ENCODE peak calls at places on chromosomes 7 and 10, in nine cellular contexts. A is NCI-H226; W is stimulated activated CD8-positive, alpha-beta memory T cell treated with anti-CD3 and anti-CD28 coated beads, Interleukin-12 subunit alpha, Interleukin-12 subunit beta, amount 100 ng/mL, for 4 hours; S is effector CD8-positive, alpha-beta T cell; U is EH; V is AG09319; N is GOT3; H is mucosa of descending colon; B is stimulated activated CD4-positive, alpha-beta T cell treated with anti-CD3 and anti-CD28 coated beads, Interleukin-12 subunit alpha, Interleukin-12 subunit beta, amount 100 ng/mL, for 4 hours. R is an unnamed sample.
A peak's percentile ranks its signal among the peaks of the same experiment; 100 is the strongest.

GRCh38 chr10:58385784-58386112 is 538 bp downstream of the TFAM start:
- DNase-seq in A (peak; percentile 33), W (no peak), S (no peak), U (peak; percentile 41), V (no peak), N (no peak), H (peak; percentile 61), B (no peak), R (no peak)

GRCh38 chr7:122140918-122141317 is 3.1 kb downstream of the AASS start:
- DNase-seq in A (no peak), W (no peak), S (no peak), U (peak; percentile 23), V (no peak), N (no peak), H (no peak), B (no peak), R (no peak)

GRCh38 chr7:38147005-38147404 is 31.0 kb upstream of the STARD3NL start:
- DNase-seq in A (no peak), W (no peak), S (no peak), U (no peak), V (no peak), N (no peak), H (no peak), B (no peak), R (no peak)

GRCh38 chr7:12212051-12212485 is 974 bp downstream of the TMEM106B start:
- DNase-seq in A (no peak), W (no peak), S (no peak), U (peak; percentile 11), V (no peak), N (no peak), H (no peak), B (no peak), R (no peak)

GRCh38 chr7:142908921-142909870 is 23.7 kb upstream of the TRPV6 start:
- DNase-seq in A (peak; percentile 48), W (no peak), S (no peak), U (peak; percentile 11), V (no peak), N (no peak), H (no peak), B (no peak), R (no peak)

GRCh38 chr7:131787101-131787500 is 230.7 kb upstream of the PODXL start:
- DNase-seq in A (no peak), W (no peak), S (no peak), U (no peak), V (no peak), N (no peak), H (no peak), B (no peak), R (no peak)

GRCh38 chr7:99210265-99210970 is 2.5 kb upstream of the KPNA7 start:
- DNase-seq in A (peak; percentile 67), W (no peak), S (no peak), U (no peak), V (no peak), N (no peak), H (no peak), B (no peak), R (no peak)

GRCh38 chr7:16564909-16565426 is 38.3 kb downstream of the LRRC72 start:
- DNase-seq in A (peak; percentile 53), W (no peak), S (no peak), U (peak; percentile 54), V (peak; percentile 10), N (no peak), H (no peak), B (no peak), R (peak; percentile 61)

GRCh38 chr10:79070611-79071534 is 2.1 kb downstream of the ZMIZ1 start:
- DNase-seq in A (peak; percentile 98), W (no peak), S (no peak), U (peak; percentile 82), V (peak; percentile 79), N (peak; percentile 79), H (peak; percentile 94), B (peak; percentile 21), R (no peak)

GRCh38 chr7:48182736-48183369 is 11.6 kb downstream of the ABCA13 start:
- DNase-seq in A (no peak), W (no peak), S (no peak), U (peak; percentile 76), V (no peak), N (no peak), H (no peak), B (no peak), R (no peak)

GRCh38 chr7:138307633-138308032 is 152.4 kb upstream of the TRIM24 start:
- DNase-seq in A (no peak), W (no peak), S (no peak), U (no peak), V (no peak), N (no peak), H (no peak), B (no peak), R (no peak)

GRCh38 chr7:151175793-151176311 is 8.4 kb upstream of the GBX1 start:
- DNase-seq in A (no peak), W (no peak), S (no peak), U (no peak), V (no peak), N (no peak), H (no peak), B (no peak), R (no peak)

GRCh38 chr7:51950811-51951210 is 634.2 kb upstream of the COBL start:
- DNase-seq in A (no peak), W (no peak), S (no peak), U (no peak), V (no peak), N (no peak), H (no peak), B (no peak), R (no peak)

GRCh38 chr7:131183611-131184119 is 144.0 kb upstream of the MKLN1 start:
- DNase-seq in A (no peak), W (no peak), S (no peak), U (peak; percentile 28), V (no peak), N (no peak), H (no peak), B (no peak), R (no peak)

GRCh38 chr7:45236666-45237065 is 79.1 kb downstream of the RAMP3 start:
- DNase-seq in A (no peak), W (no peak), S (no peak), U (peak; percentile 62), V (no peak), N (no peak), H (no peak), B (no peak), R (no peak)

GRCh38 chr10:73625004-73625883 is 16.0 kb downstream of the MYOZ1 start:
- DNase-seq in A (peak; percentile 27), W (no peak), S (no peak), U (peak; percentile 42), V (no peak), N (no peak), H (no peak), B (no peak), R (no peak)

GRCh38 chr7:128845987-128846386 is 15.8 kb downstream of the FLNC start:
- DNase-seq in A (no peak), W (no peak), S (no peak), U (no peak), V (no peak), N (no peak), H (peak; percentile 48), B (no peak), R (no peak)

GRCh38 chr10:48505394-48506112 is 99.3 kb downstream of the ARHGAP22 start:
- DNase-seq in A (no peak), W (no peak), S (no peak), U (no peak), V (no peak), N (no peak), H (no peak), B (no peak), R (no peak)

GRCh38 chr10:35223016-35223415 is 96.4 kb downstream of the CREM start:
- DNase-seq in A (no peak), W (no peak), S (no peak), U (no peak), V (no peak), N (no peak), H (no peak), B (no peak), R (no peak)

GRCh38 chr7:47991270-47991669 is 11.9 kb upstream of the HUS1 start:
- DNase-seq in A (no peak), W (no peak), S (no peak), U (no peak), V (no peak), N (no peak), H (no peak), B (no peak), R (no peak)

GRCh38 chr10:89250814-89251416 is 660 bp downstream of the LIPA start:
- DNase-seq in A (no peak), W (no peak), S (no peak), U (no peak), V (no peak), N (no peak), H (no peak), B (no peak), R (no peak)

GRCh38 chr7:28961972-28962371 is 3.8 kb upstream of the TRIL start:
- DNase-seq in A (no peak), W (no peak), S (no peak), U (no peak), V (no peak), N (no peak), H (no peak), B (no peak), R (no peak)

GRCh38 chr7:102170417-102170970 is 116.2 kb upstream of the SH2B2 start:
- DNase-seq in A (no peak), W (no peak), S (no peak), U (no peak), V (no peak), N (no peak), H (no peak), B (no peak), R (no peak)

GRCh38 chr7:132655071-132655761 is 78.9 kb upstream of the PLXNA4 start:
- DNase-seq in A (no peak), W (no peak), S (peak; percentile 5), U (peak; percentile 11), V (no peak), N (no peak), H (peak; percentile 55), B (peak; percentile 5), R (peak; percentile 14)

GRCh38 chr10:61635946-61636345 is 26.8 kb upstream of the CABCOCO1 start:
- DNase-seq in A (no peak), W (no peak), S (no peak), U (peak; percentile 35), V (no peak), N (no peak), H (no peak), B (no peak), R (no peak)